ENCODE peak calls at places on chromosomes 5 and 9, in four cellular contexts. G is suprapubic skin, C is thyroid gland, L is transverse colon. H is an unnamed sample.

GRCh38 chr9:36486933-36487481 is 85.7 kb upstream of the MELK start:
- DNase-seq in L (peak; percentile 51), G (peak; percentile 82), C (peak; percentile 52), H (peak; percentile 59)

GRCh38 chr5:74446673-74447337 is 193.7 kb downstream of the ENC1 start:
- DNase-seq in L (no peak), G (no peak), C (no peak), H (peak; percentile 8)

GRCh38 chr9:137878146-137878941 is 762 bp downstream of the CACNA1B start:
- DNase-seq in G (no peak), C (peak; percentile 30), L (no peak), H (no peak)

GRCh38 chr5:167030500-167031120 is 1260.8 kb upstream of the WWC1 start:
- DNase-seq in G (no peak), L (peak; percentile 27), C (no peak), H (no peak)

GRCh38 chr5:103041071-103041676 is 78.8 kb downstream of the GIN1 start:
- DNase-seq in L (no peak), G (no peak), C (no peak), H (no peak)

GRCh38 chr5:3604501-3604900 is 8.9 kb downstream of the IRX1 start:
- DNase-seq in L (no peak), C (no peak), G (no peak), H (no peak)

GRCh38 chr9:36163840-36164175 is 5.4 kb upstream of the CCIN start:
- DNase-seq in L (no peak), G (no peak), C (no peak), H (no peak)

GRCh38 chr5:139926797-139927503 is 116.1 kb downstream of the NRG2 start:
- DNase-seq in G (no peak), C (no peak), L (no peak), H (no peak)

GRCh38 chr9:117178596-117179111 is 236.2 kb downstream of the ASTN2 start:
- DNase-seq in L (no peak), G (no peak), C (no peak), H (no peak)

GRCh38 chr9:5553211-5553610 is 42.9 kb downstream of the PDCD1LG2 start:
- DNase-seq in L (no peak), C (no peak), G (no peak), H (no peak)

GRCh38 chr9:79671558-79671957 is 99.8 kb downstream of the TLE4 start:
- DNase-seq in L (no peak), G (no peak), C (no peak), H (no peak)

GRCh38 chr5:5371943-5372342 is 50.5 kb upstream of the ICE1 start:
- DNase-seq in L (no peak), C (no peak), G (no peak), H (no peak)

DNA sequence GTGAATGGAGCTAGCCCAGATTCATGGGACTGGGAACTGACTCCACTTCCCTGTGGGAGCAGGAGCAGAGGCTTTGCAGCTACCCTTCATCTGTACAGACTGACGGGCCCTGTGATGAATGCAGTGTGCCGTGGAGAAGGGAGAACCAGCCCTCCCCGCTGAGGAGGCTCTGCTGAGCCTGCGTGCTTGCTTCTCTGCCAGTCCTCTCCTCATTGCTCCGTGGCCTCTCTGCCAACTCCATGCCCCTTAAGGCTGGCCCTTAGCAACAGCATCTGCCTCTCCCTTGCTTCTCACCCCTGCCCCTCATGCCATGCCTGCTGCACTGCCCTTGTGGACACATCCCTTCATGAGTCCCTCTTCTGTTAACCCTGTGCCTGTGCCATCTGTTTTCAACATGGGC is 53.6 kb downstream of the GADD45G start:
- DNase-seq in C (peak; percentile 92), G (no peak), L (no peak), H (no peak)
- TF ChIP-seq POLR2A in C (peak; percentile 49), G (no peak), L (no peak), H (no peak)

GRCh38 chr9:99955606-99956005 is 49.2 kb downstream of the STX17 start:
- DNase-seq in G (no peak), L (no peak), C (no peak), H (no peak)
- TF ChIP-seq POLR2A in G (no peak), L (no peak), C (no peak), H (no peak)

DNA sequence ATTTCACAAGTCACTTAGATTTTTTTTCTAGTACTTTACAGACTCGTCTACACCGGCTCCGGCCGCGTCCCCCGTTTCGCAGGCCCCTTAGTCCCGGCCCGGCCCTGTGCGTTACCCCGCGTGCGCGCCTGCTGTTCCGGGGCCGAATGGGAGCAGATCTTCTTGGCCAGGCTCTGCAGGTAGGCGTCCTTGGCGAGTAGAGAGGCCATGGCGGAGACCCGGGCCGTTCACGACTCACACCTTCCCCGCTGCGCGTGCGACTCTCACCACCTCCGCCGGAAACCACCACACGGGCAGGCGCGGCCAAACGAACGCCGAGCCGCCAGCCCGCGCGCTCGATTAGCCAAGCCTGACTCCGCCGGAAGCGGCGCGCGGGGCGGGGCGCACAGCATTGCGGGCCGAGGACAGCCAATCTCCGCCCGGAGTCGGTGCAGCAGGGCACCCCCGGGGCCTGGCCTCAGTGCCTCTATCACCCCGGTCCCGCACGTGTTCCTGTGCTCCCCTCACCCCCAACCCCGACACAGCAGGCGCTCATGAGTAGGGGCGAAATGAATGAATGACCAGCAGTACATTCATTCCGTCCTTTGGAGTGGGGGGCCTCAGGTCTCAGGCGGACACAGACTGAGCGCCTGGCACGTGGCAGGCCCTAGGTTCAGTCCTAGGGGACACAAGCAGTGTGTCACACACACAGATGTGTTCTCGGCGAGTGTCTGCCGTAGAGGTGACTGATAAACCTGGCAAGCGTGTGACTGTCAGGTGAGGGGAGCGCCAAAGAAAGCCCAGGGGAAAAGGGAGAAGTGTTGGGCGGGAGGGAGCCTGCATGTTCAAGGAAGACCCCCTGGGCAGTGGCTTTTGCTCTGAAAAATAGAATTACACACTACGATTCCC is at the start of gene SURF6:
- DNase-seq in G (peak; percentile 92), C (peak; percentile 88), L (peak; percentile 95), H (peak; percentile 91)
- TF ChIP-seq POLR2A in G (peak; percentile 8), C (peak; percentile 71), L (peak; percentile 81), H (peak; percentile 63)

GRCh38 chr5:160399402-160400353 is at the start of gene FAM200C:
- DNase-seq in C (peak; percentile 87), G (peak; percentile 94), L (peak; percentile 91), H (peak; percentile 93)
- TF ChIP-seq POLR2A in C (peak; percentile 85), G (peak; percentile 72), L (peak; percentile 92), H (peak; percentile 88)

GRCh38 chr5:53481887-53482716 is 1.7 kb downstream of the FST start:
- DNase-seq in C (peak; percentile 70), G (peak; percentile 94), L (peak; percentile 69), H (peak; percentile 70)
- TF ChIP-seq POLR2A in C (no peak), G (no peak), L (no peak), H (no peak)

GRCh38 chr9:34989946-34990635 is 546 bp downstream of the DNAJB5 start:
- DNase-seq in G (peak; percentile 80), L (peak; percentile 63), C (peak; percentile 69), H (peak; percentile 87)
- TF ChIP-seq POLR2A in G (no peak), L (peak; percentile 19), C (no peak), H (no peak)

GRCh38 chr5:171592076-171592475 is 172.6 kb downstream of the FGF18 start:
- DNase-seq in C (no peak), G (peak; percentile 44), L (no peak), H (no peak)

GRCh38 chr5:171595801-171596231 is 176.4 kb downstream of the FGF18 start:
- DNase-seq in C (no peak), L (no peak), G (peak; percentile 65), H (no peak)

GRCh38 chr5:171595401-171595800 is 176.0 kb downstream of the FGF18 start:
- DNase-seq in L (no peak), C (no peak), G (no peak), H (no peak)

GRCh38 chr5:171593401-171593800 is 174.0 kb downstream of the FGF18 start:
- DNase-seq in C (no peak), G (peak; percentile 57), L (no peak), H (no peak)

GRCh38 chr5:171592741-171593140 is 173.3 kb downstream of the FGF18 start:
- DNase-seq in C (no peak), G (peak; percentile 4), L (no peak), H (no peak)
- TF ChIP-seq POLR2A in C (no peak), G (no peak), L (no peak), H (no peak)

DNA sequence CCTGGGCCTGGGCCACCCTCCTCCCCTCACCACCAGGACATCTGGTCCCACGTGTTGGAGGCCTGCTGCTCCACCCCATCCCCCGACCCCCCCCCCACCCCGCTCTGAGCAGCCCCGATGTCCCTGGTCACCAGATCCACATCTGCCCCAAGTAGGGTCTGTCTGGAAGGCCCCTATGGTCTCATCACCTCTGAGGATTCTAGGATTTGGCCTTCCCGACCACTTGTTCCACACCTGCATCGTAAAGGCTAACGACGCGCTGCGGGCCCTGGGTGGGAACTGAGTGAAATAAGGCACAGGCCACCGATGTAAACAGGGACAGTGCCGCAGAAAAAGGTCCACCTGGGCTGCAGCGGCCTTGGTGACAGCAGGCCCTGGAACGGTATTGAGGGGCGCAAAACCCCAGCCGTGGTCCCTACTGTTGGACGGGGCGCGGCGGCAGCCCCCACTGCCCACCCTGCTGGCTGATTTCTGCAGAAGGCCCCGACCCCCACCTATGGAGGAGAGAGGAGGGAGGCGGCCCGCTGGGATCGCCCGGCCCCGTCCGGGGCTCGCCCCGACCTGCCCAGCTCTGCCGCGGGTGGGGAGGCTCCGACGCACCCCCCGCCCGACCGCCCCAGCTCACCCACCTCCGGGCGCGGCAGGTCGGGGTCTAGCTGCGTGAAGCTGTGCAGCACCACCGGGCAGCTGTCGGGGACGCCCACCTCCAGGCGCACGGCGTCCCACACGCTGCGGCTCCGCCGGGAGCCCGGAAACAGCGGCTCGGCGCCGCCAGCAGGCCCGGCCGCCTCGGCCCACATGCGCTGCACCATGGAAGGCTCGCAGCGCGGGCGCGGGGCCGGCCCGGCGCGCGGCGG is 469 bp downstream of the RALGDS start:
- DNase-seq in L (no peak), G (no peak), C (peak; percentile 62), H (no peak)
- TF ChIP-seq POLR2A in L (peak; percentile 33), G (peak; percentile 44), C (peak; percentile 58), H (peak; percentile 45)

DNA sequence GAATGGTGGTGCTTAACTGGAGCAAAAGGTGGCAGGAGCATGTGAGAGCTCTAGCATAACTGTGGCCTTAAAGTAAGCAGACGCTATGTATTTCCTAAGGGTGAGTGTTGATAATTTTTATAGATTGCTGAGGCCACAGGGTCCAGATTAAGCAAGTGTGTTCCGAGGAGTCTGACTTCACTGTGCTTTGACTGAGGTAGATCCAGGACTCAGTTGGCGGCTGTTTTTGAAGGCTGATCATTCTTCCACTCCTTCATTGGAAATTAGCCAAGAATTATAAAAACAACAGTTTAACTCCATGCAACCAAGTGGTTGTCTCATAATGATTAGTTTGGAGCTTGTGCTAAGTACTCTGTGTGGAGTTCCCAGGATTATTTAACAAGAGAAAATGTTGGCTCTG is 19.1 kb downstream of the IQGAP2 start:
- DNase-seq in C (peak; percentile 53), G (no peak), L (no peak), H (no peak)
- TF ChIP-seq POLR2A in C (no peak), G (no peak), L (no peak), H (no peak)

DNA sequence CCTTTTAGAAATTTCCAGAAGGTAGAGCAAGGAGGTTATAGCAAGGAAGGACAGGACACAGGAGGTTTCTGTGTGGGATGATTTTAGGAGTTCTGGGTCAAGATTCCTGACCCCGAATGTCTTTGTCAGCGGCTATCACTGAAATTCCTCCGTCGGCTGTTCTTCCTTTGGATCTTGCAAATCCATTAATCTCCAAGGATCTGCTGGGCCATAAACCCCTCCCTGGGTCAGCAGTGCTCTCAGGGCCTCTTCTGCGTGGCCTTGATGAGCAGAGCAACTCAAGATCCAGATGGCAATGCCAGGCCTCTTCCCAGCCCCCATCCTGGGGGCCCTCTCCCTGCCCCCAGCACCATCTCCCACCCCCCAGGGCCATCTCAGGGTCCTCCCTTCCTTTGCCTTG is 16.3 kb upstream of the COL27A1 start:
- DNase-seq in L (no peak), C (no peak), G (no peak), H (no peak)
- TF ChIP-seq POLR2A in L (no peak), C (no peak), G (no peak), H (no peak)